ENCODE peak calls at places on chromosome 20, in seven cellular contexts. One of them, this sample, is unnamed.

GRCh38 chr20:325043-325888 is at the start of gene SOX12:
- DNase-seq in putamen: peak; percentile 95
- DNase-seq in HTR-8/SVneo: peak; percentile 89
- DNase-seq in RPMI8226: peak; percentile 97
- DNase-seq in CD8-positive, alpha-beta T cell: peak; percentile 99
- DNase-seq in kidney tubule cell: peak; percentile 94
- DNase-seq in heart right ventricle: peak; percentile 97
- DNase-seq in this sample: peak; percentile 93

GRCh38 chr20:36527331-36528125 is 13.8 kb upstream of the MYL9 start:
- DNase-seq in kidney tubule cell: no peak
- DNase-seq in heart right ventricle: no peak
- DNase-seq in CD8-positive, alpha-beta T cell: no peak
- DNase-seq in putamen: no peak
- DNase-seq in RPMI8226: no peak
- DNase-seq in HTR-8/SVneo: no peak
- DNase-seq in this sample: no peak

GRCh38 chr20:23143098-23143497 is 57.0 kb upstream of the CD93 start:
- DNase-seq in putamen: no peak
- DNase-seq in CD8-positive, alpha-beta T cell: no peak
- DNase-seq in RPMI8226: peak; percentile 24
- DNase-seq in heart right ventricle: peak; percentile 82
- DNase-seq in HTR-8/SVneo: peak; percentile 75
- DNase-seq in kidney tubule cell: peak; percentile 80
- DNase-seq in this sample: no peak

GRCh38 chr20:1205802-1206201 is 2.5 kb downstream of the C20orf202 start:
- DNase-seq in heart right ventricle: no peak
- DNase-seq in kidney tubule cell: no peak
- DNase-seq in HTR-8/SVneo: no peak
- DNase-seq in CD8-positive, alpha-beta T cell: no peak
- DNase-seq in putamen: no peak
- DNase-seq in RPMI8226: no peak
- DNase-seq in this sample: no peak

GRCh38 chr20:62322428-62323073 is 19.8 kb downstream of the ADRM1 start:
- DNase-seq in HTR-8/SVneo: no peak
- DNase-seq in putamen: no peak
- DNase-seq in RPMI8226: no peak
- DNase-seq in CD8-positive, alpha-beta T cell: no peak
- DNase-seq in kidney tubule cell: no peak
- DNase-seq in heart right ventricle: no peak
- DNase-seq in this sample: no peak

GRCh38 chr20:32018269-32019155 is 8.3 kb downstream of the CCM2L start:
- DNase-seq in CD8-positive, alpha-beta T cell: peak; percentile 28
- DNase-seq in HTR-8/SVneo: peak; percentile 86
- DNase-seq in putamen: no peak
- DNase-seq in heart right ventricle: peak; percentile 69
- DNase-seq in kidney tubule cell: peak; percentile 58
- DNase-seq in RPMI8226: peak; percentile 85
- DNase-seq in this sample: no peak

GRCh38 chr20:54759589-54759988 is 284.2 kb downstream of the DOK5 start:
- DNase-seq in RPMI8226: no peak
- DNase-seq in kidney tubule cell: no peak
- DNase-seq in HTR-8/SVneo: no peak
- DNase-seq in CD8-positive, alpha-beta T cell: no peak
- DNase-seq in heart right ventricle: no peak
- DNase-seq in putamen: no peak
- DNase-seq in this sample: no peak

GRCh38 chr20:46060301-46060881 is 29.4 kb downstream of the NCOA5 start:
- DNase-seq in putamen: no peak
- DNase-seq in heart right ventricle: no peak
- DNase-seq in HTR-8/SVneo: no peak
- DNase-seq in RPMI8226: peak; percentile 80
- DNase-seq in CD8-positive, alpha-beta T cell: no peak
- DNase-seq in kidney tubule cell: peak; percentile 4
- DNase-seq in this sample: peak; percentile 53

GRCh38 chr20:50005378-50006020 is 22.7 kb downstream of the SNAI1 start:
- DNase-seq in putamen: no peak
- DNase-seq in heart right ventricle: peak; percentile 62
- DNase-seq in HTR-8/SVneo: no peak
- DNase-seq in kidney tubule cell: no peak
- DNase-seq in RPMI8226: no peak
- DNase-seq in CD8-positive, alpha-beta T cell: no peak
- DNase-seq in this sample: no peak

GRCh38 chr20:39861381-39861780 is 827.7 kb downstream of the MAFB start:
- DNase-seq in CD8-positive, alpha-beta T cell: no peak
- DNase-seq in heart right ventricle: no peak
- DNase-seq in RPMI8226: no peak
- DNase-seq in HTR-8/SVneo: no peak
- DNase-seq in kidney tubule cell: no peak
- DNase-seq in putamen: no peak
- DNase-seq in this sample: no peak

GRCh38 chr20:62736026-62736406 is 27.4 kb downstream of the NTSR1 start:
- DNase-seq in HTR-8/SVneo: no peak
- DNase-seq in CD8-positive, alpha-beta T cell: no peak
- DNase-seq in putamen: no peak
- DNase-seq in kidney tubule cell: no peak
- DNase-seq in heart right ventricle: no peak
- DNase-seq in RPMI8226: no peak
- DNase-seq in this sample: no peak

GRCh38 chr20:10171864-10172751 is 46.5 kb upstream of the SNAP25 start:
- DNase-seq in kidney tubule cell: peak; percentile 66
- DNase-seq in RPMI8226: peak; percentile 4
- DNase-seq in HTR-8/SVneo: peak; percentile 56
- DNase-seq in CD8-positive, alpha-beta T cell: peak; percentile 4
- DNase-seq in putamen: peak; percentile 66
- DNase-seq in heart right ventricle: no peak
- DNase-seq in this sample: peak; percentile 41

This sample was measured in midbrain.